ENCODE peak calls at places on chromosomes 7 and 10, in ten cellular contexts. S is activated naive CD4-positive, alpha-beta T cell treated with anti-CD3 and anti-CD28 coated beads for 36 hours; R is fibroblast of mammary gland; L is HEK293T; Z is T-helper 17 cell; P is amniotic stem cell; T is NCI-H345; X is OCI-M1; H is left ventricle myocardium inferior; Y is uterus. Q is an unnamed sample.

GRCh38 chr10:126955934-126956711 is 50.9 kb downstream of the DOCK1 start:
- DNase-seq in H (no peak), R (no peak), L (no peak), P (no peak), S (no peak), X (no peak), T (no peak), Y (no peak), Z (no peak), Q (no peak)

GRCh38 chr7:20444041-20444440 is 113.3 kb downstream of the ITGB8 start:
- DNase-seq in T (no peak), Z (no peak), Y (no peak), X (no peak), L (no peak), R (no peak), P (no peak), S (no peak), H (no peak), Q (no peak)

GRCh38 chr7:121398246-121398645 is 2.1 kb upstream of the FAM3C start:
- DNase-seq in S (peak), P (no peak), R (no peak), Y (no peak), Z (no peak), H (no peak), T (no peak), X (no peak), L (no peak), Q (no peak)

GRCh38 chr10:17214991-17215781 is 12.9 kb upstream of the VIM start:
- DNase-seq in H (no peak), X (no peak), L (no peak), Z (no peak), P (peak), T (no peak), S (no peak), Y (peak), R (peak), Q (peak)

GRCh38 chr10:112981553-112981952 is 31.5 kb downstream of the TCF7L2 start:
- DNase-seq in H (no peak), X (peak), S (peak), T (no peak), L (no peak), Z (no peak), Y (no peak), P (no peak), R (no peak), Q (no peak)

GRCh38 chr7:122532406-122533269 is 166.3 kb downstream of the RNF133 start:
- DNase-seq in Z (no peak), H (no peak), S (no peak), P (no peak), L (peak), T (no peak), Y (no peak), X (peak), R (peak), Q (peak)

GRCh38 chr7:131123991-131124629 is 203.6 kb upstream of the MKLN1 start:
- DNase-seq in Y (no peak), T (peak), S (no peak), X (no peak), P (no peak), L (no peak), Z (no peak), R (no peak), H (no peak), Q (no peak)

GRCh38 chr10:67297637-67298181 is 371.9 kb downstream of the LRRTM3 start:
- DNase-seq in P (no peak), Z (no peak), H (no peak), L (peak), S (no peak), R (no peak), T (no peak), Y (no peak), X (no peak), Q (no peak)

GRCh38 chr7:51198654-51199053 is 118.0 kb downstream of the COBL start:
- DNase-seq in L (no peak), X (no peak), T (peak), H (no peak), Z (no peak), P (no peak), R (no peak), Y (no peak), S (no peak), Q (no peak)

GRCh38 chr10:112658900-112659328 is 211.9 kb downstream of the VTI1A start:
- DNase-seq in R (no peak), P (no peak), L (no peak), H (no peak), S (no peak), Y (no peak), Z (no peak), T (no peak), X (no peak), Q (peak)

GRCh38 chr7:118839544-118839943 is 615.0 kb downstream of the ANKRD7 start:
- DNase-seq in T (no peak), Y (no peak), S (no peak), X (no peak), L (no peak), Z (no peak), H (no peak), R (no peak), P (no peak), Q (no peak)

GRCh38 chr10:48623607-48624132 is 18.8 kb upstream of the ARHGAP22 start:
- DNase-seq in X (no peak), Y (no peak), S (no peak), T (no peak), R (peak), L (no peak), H (no peak), Z (no peak), P (no peak), Q (no peak)

GRCh38 chr7:99042957-99043356 is 101.0 kb downstream of the SMURF1 start:
- DNase-seq in P (no peak), T (no peak), Z (no peak), S (no peak), X (no peak), Y (no peak), L (no peak), R (no peak), H (no peak), Q (peak)

GRCh38 chr10:75508239-75508813 is 76.9 kb downstream of the LRMDA start:
- DNase-seq in X (no peak), Y (peak), P (no peak), Z (no peak), H (no peak), S (no peak), T (no peak), L (peak), R (peak), Q (peak)

GRCh38 chr7:101009629-101010028 is 10.3 kb upstream of the MUC17 start:
- DNase-seq in X (no peak), S (no peak), T (no peak), Y (no peak), R (no peak), H (no peak), P (no peak), Z (no peak), L (no peak), Q (no peak)

GRCh38 chr10:89611282-89611681 is 33.8 kb downstream of the PANK1 start:
- DNase-seq in X (no peak), H (no peak), P (no peak), S (no peak), L (no peak), R (no peak), Y (no peak), Z (no peak), T (no peak), Q (no peak)

GRCh38 chr7:155291045-155291530 is 6.6 kb upstream of the INSIG1 start:
- DNase-seq in S (no peak), Z (no peak), T (no peak), R (peak), L (no peak), P (no peak), H (no peak), Y (no peak), X (peak), Q (peak)

GRCh38 chr10:72687035-72687434 is 4.9 kb upstream of the MCU start:
- DNase-seq in P (no peak), Z (no peak), R (no peak), T (no peak), Y (no peak), S (no peak), L (no peak), H (no peak), X (peak), Q (no peak)

GRCh38 chr7:80140388-80140787 is 5.8 kb downstream of the GNAI1 start:
- DNase-seq in X (no peak), S (no peak), Z (no peak), L (no peak), P (no peak), R (peak), H (no peak), Y (no peak), T (no peak), Q (no peak)

GRCh38 chr7:155798673-155799439 is 13.4 kb downstream of the SHH start:
- DNase-seq in Y (no peak), Z (no peak), P (no peak), X (no peak), L (no peak), T (peak), R (no peak), H (no peak), S (no peak), Q (no peak)

GRCh38 chr10:50992972-50993766 is 81.1 kb upstream of the PRKG1 start:
- DNase-seq in R (peak), S (no peak), H (peak), Y (peak), L (no peak), Z (no peak), T (no peak), P (peak), X (no peak), Q (peak)

GRCh38 chr7:27173412-27174076 is 576 bp downstream of the HOXA10 start:
- DNase-seq in L (no peak), P (no peak), X (no peak), T (peak), S (no peak), R (no peak), Z (no peak), Y (peak), H (peak), Q (no peak)

GRCh38 chr10:58054881-58055280 is 212.8 kb downstream of the IPMK start:
- DNase-seq in X (no peak), R (no peak), S (no peak), Y (no peak), P (no peak), H (no peak), L (no peak), T (no peak), Z (no peak), Q (peak)

GRCh38 chr10:67705921-67706320 is 9.9 kb upstream of the CTNNA3 start:
- DNase-seq in L (no peak), P (no peak), R (no peak), Y (no peak), Z (no peak), T (no peak), X (no peak), S (no peak), H (no peak), Q (no peak)

GRCh38 chr10:102452672-102453340 is 1.5 kb upstream of the C10orf95 start:
- DNase-seq in Y (no peak), T (no peak), L (no peak), X (peak), P (no peak), Z (no peak), R (peak), S (peak), H (no peak), Q (peak)

GRCh38 chr10:77533887-77534278 is 103.7 kb downstream of the KCNMA1 start:
- DNase-seq in Z (no peak), R (no peak), L (no peak), P (no peak), T (peak), Y (no peak), X (no peak), H (no peak), S (no peak), Q (no peak)

GRCh38 chr7:127527561-127527960 is 57.8 kb downstream of the GCC1 start:
- DNase-seq in Z (no peak), R (no peak), L (no peak), Y (no peak), P (no peak), S (no peak), T (no peak), H (no peak), X (no peak), Q (no peak)

GRCh38 chr10:649798-650690 is 39.4 kb downstream of the DIP2C start:
- DNase-seq in S (no peak), P (no peak), H (no peak), X (no peak), L (no peak), R (no peak), T (peak), Z (no peak), Y (peak), Q (peak)

GRCh38 chr7:100190059-100190711 is 12.5 kb downstream of the STAG3 start:
- DNase-seq in T (no peak), H (no peak), Y (no peak), R (peak), X (peak), Z (no peak), P (peak), S (no peak), L (no peak), Q (peak)

GRCh38 chr10:18229839-18230238 is 89.6 kb downstream of the CACNB2 start:
- DNase-seq in Y (no peak), Z (no peak), T (no peak), R (peak), S (no peak), X (no peak), L (no peak), P (no peak), H (no peak), Q (peak)

GRCh38 chr10:116722736-116723427 is 19.5 kb downstream of the HSPA12A start:
- DNase-seq in P (no peak), H (no peak), T (no peak), X (no peak), Y (no peak), L (no peak), R (no peak), S (no peak), Z (no peak), Q (no peak)

GRCh38 chr10:71188201-71188600 is 24.2 kb upstream of the UNC5B start:
- DNase-seq in R (no peak), Z (no peak), S (no peak), X (no peak), Y (no peak), L (no peak), P (no peak), H (no peak), T (no peak), Q (no peak)

GRCh38 chr7:23811540-23811939 is 101.5 kb downstream of the STK31 start:
- DNase-seq in Z (no peak), L (no peak), T (no peak), R (peak), H (no peak), S (no peak), X (peak), Y (no peak), P (no peak), Q (peak)

GRCh38 chr7:121388950-121389349 is 7.2 kb downstream of the FAM3C start:
- DNase-seq in Y (no peak), X (no peak), S (no peak), H (no peak), Z (no peak), L (no peak), T (no peak), P (no peak), R (no peak), Q (peak)

GRCh38 chr10:80506836-80507483 is 30.7 kb upstream of the SH2D4B start:
- DNase-seq in H (no peak), L (no peak), R (no peak), S (no peak), P (no peak), Y (no peak), T (no peak), X (no peak), Z (no peak), Q (no peak)

GRCh38 chr10:101022967-101023705 is 7.8 kb downstream of the PDZD7 start:
- DNase-seq in S (no peak), H (no peak), Z (no peak), R (no peak), P (no peak), Y (no peak), T (no peak), X (no peak), L (no peak), Q (no peak)

GRCh38 chr7:66276363-66276762 is 71.2 kb downstream of the TPST1 start:
- DNase-seq in Z (no peak), T (no peak), X (no peak), Y (no peak), R (no peak), P (no peak), S (no peak), H (no peak), L (no peak), Q (no peak)

GRCh38 chr10:7258948-7259523 is 151.8 kb downstream of the SFMBT2 start:
- DNase-seq in S (peak), Y (no peak), L (no peak), R (no peak), X (no peak), T (no peak), Z (no peak), P (no peak), H (no peak), Q (no peak)

GRCh38 chr10:133059571-133059970 is 28.2 kb upstream of the ADGRA1 start:
- DNase-seq in H (no peak), L (no peak), P (no peak), X (no peak), Z (no peak), T (no peak), Y (no peak), S (no peak), R (no peak), Q (no peak)

Q was measured in iris pigment epithelial cell.